ENCODE peak calls at places on chromosomes 1 and 21, in seven cellular contexts. A is H9, Q is A549, Z is tibial nerve, L is MCF 10A, W is GM23338, I is GM20000. T is an unnamed sample.

GRCh38 chr1:114093624-114094302 is 59.9 kb downstream of the SYT6 start:
- DNase-seq in A (no peak), Q (no peak), Z (no peak), L (peak), W (no peak), I (no peak), T (no peak)

GRCh38 chr1:224182057-224182865 is 779 bp upstream of the DEGS1 start:
- DNase-seq in A (no peak), Q (peak), Z (no peak), L (peak), W (no peak), I (peak), T (no peak)

GRCh38 chr1:234542211-234542850 is 63.4 kb upstream of the TARBP1 start:
- DNase-seq in A (no peak), Q (no peak), Z (no peak), L (no peak), W (no peak), I (no peak), T (no peak)

GRCh38 chr1:205709059-205709398 is 28.7 kb upstream of the SLC45A3 start:
- DNase-seq in A (no peak), Q (no peak), Z (no peak), L (no peak), W (no peak), I (no peak), T (no peak)

GRCh38 chr1:205580923-205581180 is 51.0 kb downstream of the ELK4 start:
- DNase-seq in A (no peak), Q (no peak), Z (no peak), L (no peak), W (no peak), I (no peak), T (no peak)

GRCh38 chr1:222880586-222880985 is 65.7 kb downstream of the DISP1 start:
- DNase-seq in A (no peak), Q (no peak), Z (no peak), L (peak), W (no peak), I (no peak), T (no peak)

GRCh38 chr1:212173572-212173971 is 111.6 kb upstream of the PPP2R5A start:
- DNase-seq in A (no peak), Q (no peak), Z (no peak), L (no peak), W (no peak), I (no peak), T (no peak)

GRCh38 chr1:220271706-220272046 is 577 bp downstream of the RAB3GAP2 start:
- DNase-seq in A (no peak), Q (peak), Z (peak), L (peak), W (peak), I (peak), T (no peak)

GRCh38 chr1:42146127-42146915 is 6.9 kb upstream of the GUCA2B start:
- DNase-seq in A (no peak), Q (no peak), Z (no peak), L (no peak), W (no peak), I (no peak), T (no peak)

GRCh38 chr1:109770331-109771095 is 6.8 kb upstream of the EPS8L3 start:
- DNase-seq in A (no peak), Q (no peak), Z (no peak), L (no peak), W (no peak), I (no peak), T (no peak)

GRCh38 chr1:104028670-104029069 is 279.0 kb downstream of the AMY1C start:
- DNase-seq in A (no peak), Q (no peak), Z (no peak), L (peak), W (no peak), I (no peak), T (no peak)

GRCh38 chr1:99849413-99849743 is 783 bp upstream of the AGL start:
- DNase-seq in A (no peak), Q (no peak), Z (no peak), L (peak), W (no peak), I (no peak), T (no peak)

GRCh38 chr1:27598902-27599528 is 4.9 kb downstream of the AHDC1 start:
- DNase-seq in A (no peak), Q (no peak), Z (no peak), L (peak), W (no peak), I (no peak), T (no peak)

GRCh38 chr1:44705470-44705869 is 25.5 kb downstream of the RNU5D-1 start:
- DNase-seq in A (no peak), Q (no peak), Z (no peak), L (no peak), W (no peak), I (no peak), T (no peak)

GRCh38 chr1:228372183-228373003 is 34.2 kb downstream of the TRIM11 start:
- DNase-seq in A (no peak), Q (no peak), Z (no peak), L (no peak), W (no peak), I (no peak), T (peak)

GRCh38 chr1:155794605-155795265 is 62.3 kb downstream of the GON4L start:
- DNase-seq in A (no peak), Q (no peak), Z (no peak), L (no peak), W (no peak), I (no peak), T (no peak)

GRCh38 chr1:153548722-153549695 is at the start of gene S100A3:
- DNase-seq in A (peak), Q (peak), Z (peak), L (peak), W (no peak), I (no peak), T (no peak)

GRCh38 chr1:218476385-218476784 is 131.2 kb downstream of the TGFB2 start:
- DNase-seq in A (no peak), Q (no peak), Z (no peak), L (peak), W (no peak), I (no peak), T (no peak)

GRCh38 chr1:28259935-28260802 is 851 bp downstream of the SESN2 start:
- DNase-seq in A (peak), Q (peak), Z (peak), L (peak), W (peak), I (peak), T (peak)

GRCh38 chr1:155284476-155284875 is 7.2 kb downstream of the HCN3 start:
- DNase-seq in A (no peak), Q (no peak), Z (no peak), L (no peak), W (no peak), I (no peak), T (no peak)

GRCh38 chr1:110525250-110525597 is 6.2 kb upstream of the KCNA10 start:
- DNase-seq in A (no peak), Q (no peak), Z (no peak), L (no peak), W (no peak), I (no peak), T (no peak)

GRCh38 chr1:53636621-53637171 is 102.3 kb downstream of the GLIS1 start:
- DNase-seq in A (peak), Q (no peak), Z (no peak), L (no peak), W (no peak), I (no peak), T (peak)

GRCh38 chr21:31772674-31773555 is 41.0 kb upstream of the SCAF4 start:
- DNase-seq in A (no peak), Q (no peak), Z (no peak), L (no peak), W (no peak), I (peak), T (no peak)

GRCh38 chr1:25649041-25649440 is 32.5 kb downstream of the MAN1C1 start:
- DNase-seq in A (no peak), Q (no peak), Z (no peak), L (no peak), W (no peak), I (no peak), T (no peak)

GRCh38 chr1:86645866-86646647 is 58.3 kb upstream of the SH3GLB1 start:
- DNase-seq in A (no peak), Q (no peak), Z (no peak), L (no peak), W (no peak), I (no peak), T (no peak)

GRCh38 chr1:23639460-23639859 is 52.1 kb upstream of the RPL11 start:
- DNase-seq in A (no peak), Q (no peak), Z (no peak), L (no peak), W (no peak), I (no peak), T (no peak)

GRCh38 chr21:18251065-18251464 is 6.4 kb downstream of the CHODL start:
- DNase-seq in A (no peak), Q (no peak), Z (no peak), L (no peak), W (no peak), I (no peak), T (no peak)

GRCh38 chr21:36428789-36429671 is 43.8 kb downstream of the CHAF1B start:
- DNase-seq in A (no peak), Q (no peak), Z (no peak), L (no peak), W (no peak), I (no peak), T (no peak)

GRCh38 chr1:225469051-225469450 is 41.2 kb upstream of the LBR start:
- DNase-seq in A (peak), Q (no peak), Z (no peak), L (no peak), W (no peak), I (no peak), T (no peak)

GRCh38 chr1:30410153-30410851 is 313.1 kb downstream of the MATN1 start:
- DNase-seq in A (peak), Q (no peak), Z (peak), L (no peak), W (no peak), I (no peak), T (peak)

GRCh38 chr21:38306407-38306806 is 49.6 kb downstream of the KCNJ15 start:
- DNase-seq in A (no peak), Q (no peak), Z (no peak), L (peak), W (no peak), I (no peak), T (no peak)

GRCh38 chr21:41477641-41478318 is 30.2 kb downstream of the TMPRSS2 start:
- DNase-seq in A (peak), Q (no peak), Z (no peak), L (no peak), W (peak), I (no peak), T (no peak)

GRCh38 chr1:63921357-63921756 is 147.5 kb downstream of the ROR1 start:
- DNase-seq in A (no peak), Q (no peak), Z (no peak), L (no peak), W (no peak), I (no peak), T (no peak)

GRCh38 chr1:63922848-63923247 is 149.0 kb downstream of the ROR1 start:
- DNase-seq in A (no peak), Q (no peak), Z (no peak), L (no peak), W (no peak), I (no peak), T (no peak)

GRCh38 chr1:63918395-63918945 is 144.7 kb downstream of the ROR1 start:
- DNase-seq in A (no peak), Q (no peak), Z (no peak), L (no peak), W (no peak), I (no peak), T (no peak)

GRCh38 chr1:63917571-63918394 is 144.0 kb downstream of the ROR1 start:
- DNase-seq in A (peak), Q (no peak), Z (no peak), L (peak), W (peak), I (peak), T (no peak)

DNA sequence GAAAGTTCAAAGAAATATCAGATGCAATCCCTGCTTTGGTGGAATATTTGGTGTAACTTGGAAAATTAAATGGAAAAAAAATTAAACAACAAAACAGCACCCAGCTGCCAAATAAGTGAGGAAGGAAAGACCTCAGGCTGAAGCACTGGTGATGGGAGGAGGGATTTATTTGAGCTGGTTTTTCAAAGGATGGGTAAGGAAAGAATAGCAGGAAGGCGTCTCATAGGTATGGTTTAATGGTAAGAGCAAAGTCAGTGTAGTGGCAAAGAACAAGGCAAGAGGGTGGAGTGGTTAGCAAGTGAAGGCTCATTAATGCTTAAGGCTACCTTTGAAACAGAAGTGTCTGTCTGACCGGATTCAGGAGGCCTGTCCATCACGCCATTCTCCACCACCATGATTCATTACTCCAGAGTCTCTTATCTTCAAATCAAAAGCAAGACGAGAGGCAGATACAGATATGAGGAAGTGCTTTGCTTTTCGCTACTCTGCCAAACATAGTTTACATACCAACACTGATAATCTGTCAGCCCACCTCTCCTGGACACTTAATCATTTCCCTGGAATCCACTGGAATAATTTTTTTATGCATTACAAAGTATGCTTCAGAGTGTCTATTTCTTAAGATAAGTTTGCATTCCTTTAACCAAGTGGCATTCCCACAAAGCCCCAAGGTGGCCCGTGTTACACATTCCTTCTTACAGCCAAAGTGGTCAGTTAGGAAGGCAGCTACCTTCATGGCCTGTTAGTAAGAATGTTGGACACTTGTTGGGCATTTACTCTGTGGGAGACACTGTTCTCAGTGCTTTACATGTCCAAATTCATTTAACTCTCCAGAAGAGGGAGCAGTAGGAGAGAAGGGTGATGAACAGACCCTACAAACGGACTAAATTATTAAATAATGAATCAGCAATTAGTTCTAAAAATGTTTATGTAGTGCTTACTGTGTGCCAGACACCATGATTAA is 146.6 kb downstream of the ROR1 start:
- DNase-seq in A (no peak), Q (peak), Z (no peak), L (peak), W (no peak), I (no peak), T (no peak)
- TF ChIP-seq CTCF in A (peak), Q (peak), Z (peak), L (peak), W (peak), I (no peak), T (peak)

GRCh38 chr1:229989591-229990248 is 77.3 kb upstream of the GALNT2 start:
- DNase-seq in A (no peak), Q (no peak), Z (no peak), L (no peak), W (no peak), I (no peak), T (no peak)

GRCh38 chr1:229988534-229988933 is 78.5 kb upstream of the GALNT2 start:
- DNase-seq in A (no peak), Q (no peak), Z (no peak), L (no peak), W (no peak), I (no peak), T (no peak)

GRCh38 chr1:229991104-229991513 is 75.9 kb upstream of the GALNT2 start:
- DNase-seq in A (no peak), Q (no peak), Z (no peak), L (no peak), W (no peak), I (no peak), T (no peak)

GRCh38 chr1:229991724-229992333 is 75.2 kb upstream of the GALNT2 start:
- DNase-seq in A (no peak), Q (no peak), Z (no peak), L (no peak), W (no peak), I (no peak), T (no peak)

DNA sequence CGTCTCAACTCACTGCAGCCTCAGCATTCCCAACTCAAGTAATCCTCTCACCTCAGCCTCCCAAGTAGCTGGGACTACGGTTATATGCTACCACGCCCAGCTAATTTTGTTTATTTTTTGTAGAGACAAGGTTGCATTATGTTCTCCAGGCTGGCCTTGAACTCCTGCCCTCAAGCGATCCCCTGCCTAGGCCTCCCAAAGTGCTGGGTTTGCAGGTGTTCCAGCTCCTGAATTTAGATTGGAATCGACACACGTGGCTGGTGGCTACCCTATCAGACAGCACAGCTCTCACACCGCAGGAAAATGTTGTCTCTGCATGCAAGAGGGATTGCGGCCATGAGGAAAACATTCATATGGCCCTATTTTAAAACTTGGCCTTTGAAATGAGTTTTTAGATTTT is 76.7 kb upstream of the GALNT2 start:
- DNase-seq in A (no peak), Q (no peak), Z (no peak), L (no peak), W (no peak), I (no peak), T (no peak)
- TF ChIP-seq CTCF in A (no peak), Q (no peak), Z (no peak), L (no peak), W (no peak), I (no peak), T (no peak)

GRCh38 chr1:207868769-207869721 is 41.9 kb downstream of the CD34 start:
- DNase-seq in A (peak), Q (peak), Z (peak), L (peak), W (peak), I (peak), T (peak)
- TF ChIP-seq CTCF in A (peak), Q (peak), Z (peak), L (peak), W (peak), I (peak), T (peak)

DNA sequence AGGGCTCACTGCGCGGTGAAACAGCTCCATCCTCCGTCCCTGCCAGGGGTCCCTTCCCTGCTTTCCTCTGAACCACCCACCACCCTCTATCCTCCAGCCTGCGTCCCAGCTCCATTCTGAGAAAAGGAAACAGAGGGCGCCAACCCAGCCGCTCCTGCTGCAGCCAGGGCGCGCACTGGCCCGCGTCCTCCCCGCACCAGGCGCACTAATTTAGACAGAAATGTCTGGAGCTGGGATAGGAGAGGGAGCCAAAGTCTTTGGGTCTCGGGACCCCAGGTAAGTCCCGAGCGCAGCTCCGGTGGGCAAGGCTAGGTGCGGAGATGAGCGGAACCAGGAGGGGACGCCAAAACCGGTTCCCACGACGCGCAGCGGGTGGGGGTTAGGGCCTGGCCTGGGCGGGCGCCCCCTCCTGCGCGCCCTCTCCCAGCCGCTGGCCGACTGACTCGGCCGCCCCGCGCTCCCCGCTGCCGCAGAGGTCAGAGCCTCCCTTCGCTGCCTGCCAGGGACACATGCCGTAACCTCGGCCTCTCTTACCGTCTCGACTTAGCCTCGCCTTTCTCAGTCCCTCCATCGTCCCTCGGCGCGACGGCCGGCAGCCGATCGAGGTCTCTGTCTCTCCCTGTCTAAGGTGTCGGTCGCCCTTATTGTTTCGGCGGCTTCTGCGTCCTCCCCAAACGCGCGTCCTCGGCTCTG is 2.0 kb downstream of the CAMK2N1 start:
- DNase-seq in A (peak), Q (no peak), Z (no peak), L (peak), W (peak), I (peak), T (no peak)
- TF ChIP-seq CTCF in A (peak), Q (peak), Z (no peak), L (no peak), W (peak), I (no peak), T (no peak)

GRCh38 chr1:244212792-244213475 is 161.9 kb downstream of the ZBTB18 start:
- DNase-seq in A (no peak), Q (no peak), Z (no peak), L (no peak), W (no peak), I (no peak), T (no peak)

GRCh38 chr1:244209955-244210354 is 158.9 kb downstream of the ZBTB18 start:
- DNase-seq in A (no peak), Q (no peak), Z (no peak), L (peak), W (no peak), I (no peak), T (no peak)

GRCh38 chr1:244211559-244211944 is 160.5 kb downstream of the ZBTB18 start:
- DNase-seq in A (no peak), Q (no peak), Z (peak), L (peak), W (no peak), I (no peak), T (no peak)

GRCh38 chr1:244212219-244212618 is 161.1 kb downstream of the ZBTB18 start:
- DNase-seq in A (no peak), Q (no peak), Z (no peak), L (no peak), W (no peak), I (no peak), T (no peak)

GRCh38 chr1:244210884-244211558 is 159.9 kb downstream of the ZBTB18 start:
- DNase-seq in A (peak), Q (no peak), Z (no peak), L (peak), W (peak), I (no peak), T (no peak)
- TF ChIP-seq CTCF in A (peak), Q (peak), Z (no peak), L (peak), W (peak), I (no peak), T (peak)